ENCODE peak calls at places on chromosome 7, in nine cellular contexts. Y, P, K, Z, A, L, W, T and G are unnamed samples.

GRCh38 chr7:107768263-107768662 is 24.3 kb downstream of the CBLL1 start:
- DNase-seq in P (no peak), W (no peak), K (no peak), Y (peak), L (no peak), A (no peak), T (no peak), Z (no peak), G (no peak)

GRCh38 chr7:22214000-22214399 is 143.0 kb downstream of the RAPGEF5 start:
- DNase-seq in A (no peak), Y (no peak), W (no peak), L (no peak), P (no peak), K (no peak), T (no peak), Z (no peak), G (no peak)

GRCh38 chr7:124411796-124412195 is 353.8 kb downstream of the GPR37 start:
- DNase-seq in P (no peak), Y (no peak), T (no peak), L (no peak), W (no peak), K (no peak), Z (no peak), A (no peak), G (no peak)

GRCh38 chr7:741191-741671 is 14.2 kb upstream of the PRKAR1B start:
- DNase-seq in T (no peak), Y (no peak), W (no peak), L (no peak), P (no peak), A (no peak), K (no peak), Z (no peak), G (no peak)

GRCh38 chr7:17038160-17038782 is 156.5 kb upstream of the AGR3 start:
- DNase-seq in P (no peak), W (no peak), Z (no peak), K (no peak), Y (no peak), A (no peak), L (no peak), T (no peak), G (no peak)

GRCh38 chr7:22001345-22002004 is 55.8 kb upstream of the CDCA7L start:
- DNase-seq in Y (peak), L (peak), Z (no peak), W (peak), P (peak), T (peak), A (no peak), K (no peak), G (peak)

GRCh38 chr7:105367458-105367857 is 21.3 kb downstream of the SRPK2 start:
- DNase-seq in T (no peak), A (no peak), Y (no peak), L (no peak), W (no peak), K (no peak), Z (no peak), P (no peak), G (no peak)

GRCh38 chr7:151689196-151689971 is 169.7 kb upstream of the RHEB start:
- DNase-seq in Y (peak), T (peak), L (no peak), P (no peak), W (peak), Z (no peak), A (no peak), K (no peak), G (no peak)

GRCh38 chr7:157271315-157271990 is 65.4 kb upstream of the DNAJB6 start:
- DNase-seq in A (no peak), P (no peak), Z (no peak), W (no peak), T (no peak), Y (peak), L (peak), K (no peak), G (no peak)

GRCh38 chr7:51187941-51188340 is 128.7 kb downstream of the COBL start:
- DNase-seq in W (peak), A (no peak), K (no peak), P (peak), Y (no peak), Z (peak), L (no peak), T (peak), G (peak)